ENCODE peak calls at places on chromosome 11, in nine cellular contexts. Q, S, F, V, X, J, H, B and O are unnamed samples.

GRCh38 chr11:119525180-119525854 is 102.3 kb upstream of the THY1 start:
- DNase-seq in Q (no peak), S (no peak), F (no peak), V (no peak), X (no peak), J (no peak), H (no peak), B (peak; percentile 24), O (no peak)

GRCh38 chr11:36048496-36049247 is 104.8 kb downstream of the LDLRAD3 start:
- DNase-seq in Q (no peak), S (no peak), F (no peak), V (no peak), X (peak; percentile 22), J (no peak), H (no peak), B (no peak), O (no peak)

GRCh38 chr11:120182790-120183491 is 27.9 kb upstream of the OAF start:
- DNase-seq in Q (no peak), S (peak; percentile 36), F (peak; percentile 57), V (no peak), X (peak; percentile 74), J (no peak), H (peak; percentile 18), B (peak; percentile 13), O (no peak)

GRCh38 chr11:27328602-27329001 is 34.4 kb downstream of the CCDC34 start:
- DNase-seq in Q (no peak), S (no peak), F (no peak), V (no peak), X (no peak), J (no peak), H (no peak), B (no peak), O (no peak)

GRCh38 chr11:119446434-119446833 is 23.5 kb upstream of the THY1 start:
- DNase-seq in Q (no peak), S (no peak), F (peak; percentile 53), V (no peak), X (no peak), J (no peak), H (no peak), B (no peak), O (no peak)

GRCh38 chr11:75442161-75442885 is 9.3 kb upstream of the KLHL35 start:
- DNase-seq in Q (no peak), S (no peak), F (no peak), V (no peak), X (no peak), J (peak; percentile 43), H (no peak), B (no peak), O (no peak)

GRCh38 chr11:118304227-118304808 is at the start of gene CD3E:
- DNase-seq in Q (peak; percentile 67), S (no peak), F (no peak), V (no peak), X (no peak), J (no peak), H (no peak), B (peak; percentile 13), O (no peak)

GRCh38 chr11:111046291-111046690 is 199.2 kb upstream of the POU2AF2 start:
- DNase-seq in Q (no peak), S (no peak), F (no peak), V (no peak), X (no peak), J (no peak), H (no peak), B (no peak), O (peak; percentile 44)

GRCh38 chr11:70203749-70204465 is 811 bp downstream of the FADD start:
- DNase-seq in Q (peak; percentile 93), S (peak; percentile 75), F (no peak), V (peak; percentile 68), X (peak; percentile 42), J (no peak), H (peak; percentile 72), B (peak; percentile 84), O (peak; percentile 56)

GRCh38 chr11:72745925-72746550 is 6.2 kb downstream of the ARAP1 start:
- DNase-seq in Q (no peak), S (no peak), F (no peak), V (peak; percentile 43), X (no peak), J (peak; percentile 43), H (no peak), B (no peak), O (no peak)

GRCh38 chr11:95917188-95918036 is 6.5 kb downstream of the MTMR2 start:
- DNase-seq in Q (no peak), S (no peak), F (no peak), V (no peak), X (no peak), J (no peak), H (no peak), B (no peak), O (no peak)

GRCh38 chr11:1933416-1934325 is 13.5 kb upstream of the MRPL23 start:
- DNase-seq in Q (no peak), S (no peak), F (peak; percentile 72), V (peak; percentile 15), X (no peak), J (peak; percentile 33), H (no peak), B (no peak), O (no peak)

GRCh38 chr11:122813176-122813917 is 25.0 kb upstream of the CRTAM start:
- DNase-seq in Q (no peak), S (no peak), F (no peak), V (no peak), X (no peak), J (no peak), H (no peak), B (no peak), O (no peak)

GRCh38 chr11:122815900-122816299 is 22.4 kb upstream of the CRTAM start:
- DNase-seq in Q (no peak), S (no peak), F (no peak), V (no peak), X (no peak), J (no peak), H (no peak), B (no peak), O (no peak)

GRCh38 chr11:122816701-122817100 is 21.6 kb upstream of the CRTAM start:
- DNase-seq in Q (no peak), S (no peak), F (no peak), V (no peak), X (no peak), J (no peak), H (no peak), B (no peak), O (no peak)

GRCh38 chr11:122812612-122813011 is 25.7 kb upstream of the CRTAM start:
- DNase-seq in Q (no peak), S (no peak), F (no peak), V (no peak), X (no peak), J (no peak), H (no peak), B (no peak), O (no peak)

DNA sequence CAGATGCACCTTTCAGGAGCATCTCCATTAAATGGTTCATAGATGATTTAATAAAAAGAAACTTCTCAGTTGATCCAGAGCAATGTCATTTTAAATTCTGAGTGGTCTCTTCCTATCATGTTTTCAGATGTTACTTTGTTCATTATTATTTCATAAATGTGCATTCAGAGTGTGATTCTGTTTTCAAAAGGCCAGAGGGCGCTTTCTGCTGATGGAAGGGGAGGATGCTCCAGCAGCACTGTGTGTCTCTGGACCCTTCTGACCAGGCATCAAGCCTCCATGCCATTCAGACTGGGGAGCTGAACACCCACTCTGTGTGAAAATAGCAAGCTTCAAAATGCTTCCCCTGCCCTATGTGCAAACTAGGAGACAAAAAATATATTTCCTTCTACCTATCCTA is 23.9 kb upstream of the CRTAM start:
- DNase-seq in Q (no peak), S (no peak), F (no peak), V (no peak), X (no peak), J (no peak), H (no peak), B (no peak), O (no peak)
- TF ChIP-seq CTCF in Q (no peak), S (no peak), F (peak; percentile 18), V (no peak), X (peak; percentile 30), J (no peak), H (no peak), B (no peak), O (no peak)

GRCh38 chr11:19326499-19326898 is 85.8 kb upstream of the E2F8 start:
- DNase-seq in Q (no peak), S (no peak), F (no peak), V (no peak), X (no peak), J (no peak), H (no peak), B (no peak), O (no peak)
- TF ChIP-seq CTCF in Q (no peak), S (no peak), F (peak; percentile 48), V (no peak), X (peak; percentile 45), J (no peak), H (no peak), B (no peak), O (peak; percentile 47)

DNA sequence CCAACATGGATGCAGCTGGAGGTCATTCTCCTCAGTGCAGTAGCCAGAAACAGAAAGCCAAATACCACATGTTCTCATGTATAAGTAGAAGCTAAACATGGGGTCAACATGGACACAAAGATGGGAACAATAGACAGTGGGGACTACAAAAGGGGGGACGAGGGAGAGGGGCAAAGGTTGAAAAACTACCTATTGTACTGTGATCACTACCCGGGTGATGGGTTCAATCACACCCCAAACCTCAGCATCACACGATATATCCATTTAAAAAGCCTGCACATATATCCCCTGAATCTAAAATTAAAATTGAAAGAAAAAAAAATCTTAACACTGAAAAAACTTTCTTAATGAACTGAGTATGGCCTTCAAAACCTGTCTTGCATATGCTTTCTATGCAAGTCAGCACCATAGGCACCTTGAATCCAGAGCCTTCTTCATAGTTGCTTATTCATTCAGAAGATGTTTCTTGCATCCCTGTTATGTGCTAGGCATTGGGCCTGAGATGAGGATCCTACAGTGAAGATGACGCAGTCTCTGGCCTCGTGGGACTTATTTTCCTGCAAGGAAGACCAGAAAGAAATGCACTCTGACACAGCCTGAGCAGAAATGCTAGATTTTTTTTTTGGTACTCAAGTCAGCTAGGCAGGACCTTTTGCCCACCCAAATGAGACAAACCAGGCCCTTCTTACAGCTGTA is 20.9 kb downstream of the NNMT start:
- DNase-seq in Q (no peak), S (no peak), F (no peak), V (no peak), X (no peak), J (no peak), H (no peak), B (no peak), O (no peak)
- TF ChIP-seq CTCF in Q (no peak), S (no peak), F (no peak), V (no peak), X (no peak), J (no peak), H (no peak), B (no peak), O (no peak)

DNA sequence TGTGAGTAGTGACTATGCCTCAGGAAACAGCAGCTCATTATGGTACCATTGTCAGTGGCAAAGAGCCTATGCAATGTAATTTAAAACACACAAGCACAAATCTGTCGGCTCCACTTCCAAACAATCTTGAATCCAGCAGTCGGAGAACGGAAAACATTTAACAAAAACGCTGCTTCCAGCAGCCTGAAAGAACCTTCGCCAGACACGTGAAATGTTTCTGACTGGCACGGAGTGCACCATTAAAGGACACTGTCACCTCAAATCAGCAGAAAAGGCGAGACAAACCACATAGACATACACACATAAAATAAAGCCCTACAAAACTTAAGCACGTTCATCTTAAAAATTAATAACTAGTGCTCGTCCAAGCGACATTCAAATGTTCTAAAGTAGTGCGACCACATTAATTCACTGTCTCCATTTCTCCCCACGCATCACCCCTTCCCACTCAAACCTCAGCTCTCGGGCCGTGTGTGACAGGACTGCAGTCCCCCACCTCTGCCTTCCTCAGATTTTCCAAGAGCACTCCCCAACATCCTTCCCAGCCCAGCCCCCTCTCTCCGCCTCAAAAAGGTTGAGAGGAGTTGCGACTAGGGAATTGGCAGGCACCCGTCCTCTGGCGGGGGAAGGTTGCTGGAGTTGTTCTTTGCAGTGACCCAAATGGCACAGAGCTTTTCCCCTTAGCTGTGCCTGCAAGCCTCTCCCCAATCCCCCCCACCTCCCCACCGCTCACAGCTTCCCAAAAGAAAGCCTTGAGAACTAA is 638 bp downstream of the RAB30 start:
- DNase-seq in Q (peak; percentile 8), S (no peak), F (no peak), V (peak; percentile 67), X (peak; percentile 44), J (no peak), H (peak; percentile 59), B (no peak), O (no peak)
- TF ChIP-seq CTCF in Q (no peak), S (no peak), F (no peak), V (no peak), X (no peak), J (no peak), H (no peak), B (no peak), O (no peak)